ENCODE peak calls at places on chromosomes 4 and X, in five cellular contexts. One of them, this sample, is unnamed.

GRCh38 chrX:47960400-47960799 is 43.4 kb downstream of the ZNF182 start:
- DNase-seq in esophagus muscularis mucosa: no peak
- DNase-seq in IMR-90: no peak
- DNase-seq in prostate gland: no peak
- DNase-seq in ovary: no peak
- DNase-seq in this sample: no peak

GRCh38 chrX:24148535-24149345 is 789 bp upstream of the ZFX start:
- DNase-seq in ovary: peak; percentile 58
- DNase-seq in IMR-90: peak; percentile 61
- DNase-seq in prostate gland: no peak
- DNase-seq in esophagus muscularis mucosa: no peak
- DNase-seq in this sample: no peak

GRCh38 chrX:10240918-10241317 is 84.1 kb downstream of the CLCN4 start:
- DNase-seq in IMR-90: peak; percentile 94
- DNase-seq in esophagus muscularis mucosa: no peak
- DNase-seq in ovary: no peak
- DNase-seq in prostate gland: no peak
- DNase-seq in this sample: no peak

GRCh38 chrX:17535229-17535628 is 160.2 kb downstream of the NHS start:
- DNase-seq in ovary: no peak
- DNase-seq in IMR-90: peak; percentile 20
- DNase-seq in prostate gland: no peak
- DNase-seq in esophagus muscularis mucosa: no peak
- DNase-seq in this sample: no peak

GRCh38 chr4:3387943-3388348 is 53.8 kb upstream of the HGFAC start:
- DNase-seq in IMR-90: peak; percentile 23
- DNase-seq in ovary: peak; percentile 70
- DNase-seq in prostate gland: peak; percentile 86
- DNase-seq in esophagus muscularis mucosa: peak; percentile 95
- DNase-seq in this sample: peak; percentile 86

GRCh38 chrX:113548308-113549015 is 707.8 kb upstream of the AMOT start:
- DNase-seq in IMR-90: no peak
- DNase-seq in prostate gland: no peak
- DNase-seq in esophagus muscularis mucosa: no peak
- DNase-seq in ovary: no peak
- DNase-seq in this sample: no peak

GRCh38 chr4:108601517-108601916 is 18.9 kb upstream of the RPL34 start:
- DNase-seq in esophagus muscularis mucosa: no peak
- DNase-seq in IMR-90: no peak
- DNase-seq in prostate gland: no peak
- DNase-seq in ovary: no peak
- DNase-seq in this sample: no peak

GRCh38 chr4:866761-867390 is 40.9 kb upstream of the CPLX1 start:
- DNase-seq in prostate gland: no peak
- DNase-seq in IMR-90: no peak
- DNase-seq in ovary: no peak
- DNase-seq in esophagus muscularis mucosa: no peak
- DNase-seq in this sample: no peak

GRCh38 chrX:109732319-109732779 is 708 bp downstream of the ACSL4 start:
- DNase-seq in esophagus muscularis mucosa: no peak
- DNase-seq in IMR-90: peak; percentile 59
- DNase-seq in prostate gland: no peak
- DNase-seq in ovary: no peak
- DNase-seq in this sample: no peak

GRCh38 chr4:122122083-122122482 is 30.0 kb upstream of the BLTP1 start:
- DNase-seq in prostate gland: no peak
- DNase-seq in IMR-90: no peak
- DNase-seq in esophagus muscularis mucosa: no peak
- DNase-seq in ovary: no peak
- DNase-seq in this sample: no peak

GRCh38 chr4:145734051-145734450 is 54.1 kb downstream of the C4orf51 start:
- DNase-seq in prostate gland: no peak
- DNase-seq in IMR-90: no peak
- DNase-seq in ovary: no peak
- DNase-seq in esophagus muscularis mucosa: no peak
- DNase-seq in this sample: no peak

GRCh38 chrX:7927259-7928167 is at the start of gene PNPLA4:
- DNase-seq in ovary: peak; percentile 83
- DNase-seq in IMR-90: peak; percentile 64
- DNase-seq in prostate gland: peak; percentile 74
- DNase-seq in esophagus muscularis mucosa: peak; percentile 91
- DNase-seq in this sample: peak; percentile 26
- TF ChIP-seq POLR2A in ovary: no peak
- TF ChIP-seq POLR2A in IMR-90: peak; percentile 48
- TF ChIP-seq POLR2A in prostate gland: peak; percentile 33
- TF ChIP-seq POLR2A in esophagus muscularis mucosa: no peak
- TF ChIP-seq POLR2A in this sample: peak; percentile 23

GRCh38 chr4:41334182-41334581 is 77.5 kb downstream of the UCHL1 start:
- DNase-seq in IMR-90: no peak
- DNase-seq in ovary: no peak
- DNase-seq in esophagus muscularis mucosa: no peak
- DNase-seq in prostate gland: peak; percentile 85
- DNase-seq in this sample: no peak

DNA sequence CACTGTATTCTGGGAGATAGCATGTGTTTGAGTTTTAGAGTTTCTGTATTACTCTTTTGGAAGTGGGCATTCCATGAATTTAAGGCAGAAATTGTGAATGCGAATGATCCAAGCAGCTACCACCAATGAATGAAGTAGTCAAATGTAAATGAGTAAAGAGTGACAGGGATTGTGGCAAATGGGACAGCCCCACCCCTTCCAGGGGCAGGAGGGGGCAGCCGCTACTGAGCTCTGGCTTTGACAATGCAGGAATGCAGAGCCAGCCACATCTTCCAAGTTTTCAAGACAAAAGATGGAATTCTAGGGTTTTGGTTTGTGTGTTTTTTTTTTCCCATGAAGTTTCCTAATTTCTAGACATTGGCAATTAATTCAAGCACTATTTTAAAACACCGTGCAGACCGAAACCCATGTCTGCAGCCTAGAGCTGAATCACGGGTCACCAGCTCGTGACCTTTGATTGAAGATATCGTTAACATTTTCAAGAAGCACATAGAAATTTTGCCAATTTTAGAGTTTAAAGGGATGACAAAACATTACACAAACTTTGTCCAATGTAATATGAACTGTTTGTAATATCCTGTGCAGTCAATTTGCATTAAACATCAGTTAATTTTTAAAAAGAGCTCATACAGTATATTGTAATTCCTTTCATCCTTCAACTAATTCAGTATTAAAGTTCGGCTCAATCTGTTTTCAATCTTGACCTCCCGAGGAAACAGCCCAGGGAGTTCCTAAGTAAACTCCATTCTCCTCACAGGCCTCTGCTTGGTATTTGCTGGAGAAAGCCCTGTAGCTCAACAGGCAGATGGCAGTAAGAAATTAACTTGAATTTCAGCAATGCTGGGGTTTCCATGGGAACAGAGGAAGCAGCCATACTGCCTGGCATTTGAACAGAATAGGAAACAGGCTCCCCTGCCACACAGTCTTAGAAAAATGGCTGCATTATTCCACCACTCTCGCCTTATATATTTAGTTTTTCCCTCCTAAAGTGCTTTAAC is 83.4 kb downstream of the UCHL1 start:
- DNase-seq in ovary: no peak
- DNase-seq in prostate gland: no peak
- DNase-seq in IMR-90: peak; percentile 34
- DNase-seq in esophagus muscularis mucosa: no peak
- DNase-seq in this sample: no peak
- H3K27ac ChIP-seq in ovary: no peak overlapping the region
- H3K27ac ChIP-seq in prostate gland: no peak overlapping the region
- H3K27ac ChIP-seq in IMR-90: no peak overlapping the region
- H3K27ac ChIP-seq in esophagus muscularis mucosa: no peak overlapping the region
- H3K27ac ChIP-seq in this sample: peak overlapping the region; percentile 34

GRCh38 chrX:41516995-41517660 is 70.0 kb downstream of the NYX start:
- DNase-seq in esophagus muscularis mucosa: no peak
- DNase-seq in IMR-90: no peak
- DNase-seq in prostate gland: no peak
- DNase-seq in ovary: no peak
- DNase-seq in this sample: no peak
- H3K4me1 ChIP-seq in esophagus muscularis mucosa: no peaks in the 10 kb centered on the region
- H3K4me1 ChIP-seq in IMR-90: no peaks in the 10 kb centered on the region
- H3K4me1 ChIP-seq in prostate gland: no peaks in the 10 kb centered on the region
- H3K4me1 ChIP-seq in ovary: peaks cover 7% of the 10 kb centered on the region
- H3K4me1 ChIP-seq in this sample: no peaks in the 10 kb centered on the region

GRCh38 chr4:157217708-157218107 is 2.8 kb upstream of the GRIA2 start:
- DNase-seq in IMR-90: peak; percentile 13
- DNase-seq in ovary: no peak
- DNase-seq in prostate gland: no peak
- DNase-seq in esophagus muscularis mucosa: no peak
- DNase-seq in this sample: no peak

GRCh38 chr4:157221895-157222763 is 1.6 kb downstream of the GRIA2 start:
- DNase-seq in IMR-90: no peak
- DNase-seq in prostate gland: no peak
- DNase-seq in ovary: no peak
- DNase-seq in esophagus muscularis mucosa: no peak
- DNase-seq in this sample: no peak

GRCh38 chr4:157222764-157223145 is 2.2 kb downstream of the GRIA2 start:
- DNase-seq in prostate gland: no peak
- DNase-seq in esophagus muscularis mucosa: no peak
- DNase-seq in IMR-90: no peak
- DNase-seq in ovary: no peak
- DNase-seq in this sample: no peak

GRCh38 chr4:157221426-157221894 is 932 bp downstream of the GRIA2 start:
- DNase-seq in ovary: no peak
- DNase-seq in IMR-90: no peak
- DNase-seq in prostate gland: no peak
- DNase-seq in esophagus muscularis mucosa: no peak
- DNase-seq in this sample: no peak

GRCh38 chr4:157220026-157220881 is at the start of gene GRIA2:
- DNase-seq in IMR-90: peak; percentile 54
- DNase-seq in prostate gland: no peak
- DNase-seq in ovary: peak; percentile 17
- DNase-seq in esophagus muscularis mucosa: no peak
- DNase-seq in this sample: no peak
- TF ChIP-seq POLR2A in IMR-90: no peak
- TF ChIP-seq POLR2A in prostate gland: no peak
- TF ChIP-seq POLR2A in ovary: no peak
- TF ChIP-seq POLR2A in esophagus muscularis mucosa: no peak
- TF ChIP-seq POLR2A in this sample: no peak

DNA sequence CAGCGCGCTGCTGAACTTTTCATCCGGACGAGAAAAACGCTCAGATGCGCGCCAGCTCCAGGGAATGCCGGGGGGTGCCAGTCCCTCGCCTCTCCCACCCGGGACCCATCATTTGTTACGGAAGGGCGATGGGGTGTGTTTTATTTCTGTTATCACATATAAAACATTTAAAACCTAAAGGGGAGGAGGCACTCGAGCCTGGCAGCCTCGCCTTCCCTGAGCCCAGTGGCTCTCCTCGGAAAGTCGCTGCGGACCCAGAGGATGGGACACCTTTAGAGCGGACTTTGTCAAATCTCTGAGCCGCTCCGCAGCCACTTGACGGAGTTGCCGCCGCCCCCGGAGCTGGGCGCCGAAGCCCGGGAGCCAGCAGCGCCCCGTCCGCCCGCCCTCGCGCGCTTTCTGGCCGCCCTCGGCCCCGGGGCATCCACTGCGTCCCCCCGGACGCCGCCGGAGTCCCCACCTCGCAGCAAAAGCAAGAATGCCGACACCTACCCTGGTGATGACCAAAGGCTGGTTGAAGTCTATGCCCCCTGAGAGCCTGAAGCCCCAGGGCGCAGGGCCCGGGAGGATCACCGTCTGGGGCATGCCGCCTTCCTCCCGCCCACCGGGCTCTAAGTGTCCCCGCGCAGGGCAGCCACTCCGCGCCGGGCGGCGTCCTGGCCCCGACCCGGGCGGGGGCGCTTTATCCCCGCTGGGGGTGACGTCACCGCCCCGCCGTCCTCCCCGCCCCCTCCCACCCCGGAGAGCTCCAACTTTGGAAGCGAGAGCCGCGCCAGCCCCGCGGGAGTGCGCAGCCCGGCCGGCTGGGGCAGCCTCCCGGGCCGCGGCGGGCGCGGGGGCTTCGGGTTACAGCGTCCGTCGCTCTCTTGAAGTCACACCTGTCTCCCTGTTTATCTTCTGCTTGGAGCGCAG is at the start of gene PDLIM3:
- DNase-seq in IMR-90: peak; percentile 30
- DNase-seq in ovary: peak; percentile 73
- DNase-seq in esophagus muscularis mucosa: no peak
- DNase-seq in prostate gland: peak; percentile 41
- DNase-seq in this sample: no peak
- H3K27ac ChIP-seq in IMR-90: peak within 1 kb of the TSS; percentile 23
- H3K27ac ChIP-seq in ovary: peak within 1 kb of the TSS; percentile 89
- H3K27ac ChIP-seq in esophagus muscularis mucosa: peak within 1 kb of the TSS; percentile 97
- H3K27ac ChIP-seq in prostate gland: peak within 1 kb of the TSS; percentile 88
- H3K27ac ChIP-seq in this sample: peak within 1 kb of the TSS; percentile 81

DNA sequence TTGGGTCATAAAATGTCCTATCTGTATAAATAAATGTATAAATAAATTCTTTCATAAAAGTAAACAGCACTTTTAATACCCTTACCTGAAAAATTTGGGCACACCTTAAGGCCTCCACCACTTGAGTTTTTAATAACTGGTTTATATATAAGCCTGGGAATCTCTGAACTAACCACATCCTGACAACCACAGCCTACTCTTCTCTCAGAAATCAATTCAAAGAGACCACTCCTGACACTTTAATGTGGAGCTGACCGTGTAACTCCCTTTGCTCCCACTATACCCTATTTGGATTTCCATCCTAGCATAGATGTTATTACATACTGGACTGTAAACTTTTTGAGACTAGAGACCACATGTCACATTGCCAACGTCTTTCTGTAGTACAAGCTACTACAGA is 3.5 kb downstream of the FBXL5 start:
- DNase-seq in ovary: no peak
- DNase-seq in IMR-90: peak; percentile 19
- DNase-seq in esophagus muscularis mucosa: no peak
- DNase-seq in prostate gland: no peak
- DNase-seq in this sample: no peak
- H3K4me1 ChIP-seq in ovary: peaks cover 10% of the 10 kb centered on the region
- H3K4me1 ChIP-seq in IMR-90: peaks cover 6% of the 10 kb centered on the region
- H3K4me1 ChIP-seq in esophagus muscularis mucosa: peaks cover 82% of the 10 kb centered on the region
- H3K4me1 ChIP-seq in prostate gland: peaks cover 4% of the 10 kb centered on the region
- H3K4me1 ChIP-seq in this sample: peaks cover 79% of the 10 kb centered on the region

DNA sequence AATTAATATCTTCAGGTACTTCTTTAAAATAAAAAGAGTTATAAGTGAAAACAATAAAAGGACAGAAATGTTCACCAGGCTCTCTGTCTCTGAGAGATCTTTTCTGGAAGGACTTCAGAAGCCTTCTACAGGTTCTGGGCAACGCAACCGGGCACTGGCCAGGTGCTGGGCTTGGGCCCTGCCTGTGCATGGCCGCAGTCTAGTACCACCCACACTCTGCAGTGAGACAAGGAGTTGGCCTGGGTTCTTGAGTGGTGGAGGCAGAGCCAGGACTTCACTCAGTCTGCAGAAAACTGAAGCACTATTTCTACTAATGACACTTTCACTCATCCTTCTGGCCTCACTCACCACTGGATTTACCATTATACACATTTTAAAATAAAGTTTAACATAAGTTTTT is 21.8 kb downstream of the TAPT1 start:
- DNase-seq in ovary: no peak
- DNase-seq in prostate gland: no peak
- DNase-seq in esophagus muscularis mucosa: no peak
- DNase-seq in IMR-90: no peak
- DNase-seq in this sample: no peak
- TF ChIP-seq POLR2A in ovary: no peak
- TF ChIP-seq POLR2A in prostate gland: no peak
- TF ChIP-seq POLR2A in esophagus muscularis mucosa: no peak
- TF ChIP-seq POLR2A in IMR-90: no peak
- TF ChIP-seq POLR2A in this sample: no peak

This sample was measured in tibial nerve.